ENCODE peak calls at places on chromosomes 6 and 20, in six cellular contexts. F is HL-60, Q is KG1, H is AG08395, B is HuH-7.5, E is NCI-H1105 treated with DMSO at 0.1 percent for 48 hours. P is an unnamed sample.

GRCh38 chr20:20010639-20011500 is 6.3 kb upstream of the NAA20 start:
- DNase-seq in F (no peak), Q (no peak), H (peak), B (no peak), E (no peak), P (peak)

GRCh38 chr6:155100087-155100486 is 105.0 kb downstream of the TIAM2 start:
- DNase-seq in F (no peak), Q (no peak), H (no peak), B (no peak), E (peak), P (no peak)

GRCh38 chr6:120410586-120410985 is 923.7 kb downstream of the TBC1D32 start:
- DNase-seq in F (no peak), Q (no peak), H (no peak), B (no peak), E (no peak), P (no peak)

GRCh38 chr6:10312445-10312844 is 102.4 kb downstream of the TFAP2A start:
- DNase-seq in F (no peak), Q (no peak), H (no peak), B (no peak), E (no peak), P (no peak)

GRCh38 chr6:148874698-148875293 is 128.0 kb downstream of the UST start:
- DNase-seq in F (no peak), Q (no peak), H (no peak), B (no peak), E (peak), P (no peak)

GRCh38 chr6:35727206-35727934 is 9.5 kb upstream of the ARMC12 start:
- DNase-seq in F (no peak), Q (no peak), H (peak), B (peak), E (peak), P (no peak)

GRCh38 chr6:89148016-89148750 is 2.3 kb downstream of the PM20D2 start:
- DNase-seq in F (no peak), Q (no peak), H (no peak), B (no peak), E (no peak), P (no peak)

GRCh38 chr20:13231031-13231752 is 10.1 kb downstream of the ISM1 start:
- DNase-seq in F (no peak), Q (no peak), H (peak), B (no peak), E (no peak), P (no peak)

GRCh38 chr6:41689171-41690008 is 46.0 kb downstream of the TFEB start:
- DNase-seq in F (no peak), Q (no peak), H (peak), B (no peak), E (no peak), P (no peak)

GRCh38 chr20:58043866-58044140 is 184.7 kb downstream of the ANKRD60 start:
- DNase-seq in F (no peak), Q (no peak), H (no peak), B (no peak), E (no peak), P (no peak)

GRCh38 chr6:167109661-167110060 is 13.2 kb upstream of the CCR6 start:
- DNase-seq in F (no peak), Q (no peak), H (no peak), B (no peak), E (no peak), P (no peak)

GRCh38 chr6:85078071-85078470 is 313.7 kb upstream of the TBX18 start:
- DNase-seq in F (no peak), Q (no peak), H (peak), B (no peak), E (no peak), P (peak)

GRCh38 chr20:45919536-45919933 is 7.6 kb upstream of the PLTP start:
- DNase-seq in F (no peak), Q (no peak), H (no peak), B (no peak), E (no peak), P (no peak)

GRCh38 chr6:116011520-116011919 is 49.2 kb downstream of the FRK start:
- DNase-seq in F (no peak), Q (no peak), H (no peak), B (no peak), E (peak), P (no peak)

GRCh38 chr6:167996424-167997199 is 859 bp upstream of the KIF25 start:
- DNase-seq in F (no peak), Q (no peak), H (no peak), B (no peak), E (no peak), P (no peak)

GRCh38 chr20:45964024-45964423 is 8.0 kb downstream of the ZNF335 start:
- DNase-seq in F (no peak), Q (no peak), H (no peak), B (no peak), E (no peak), P (no peak)

GRCh38 chr20:10536531-10536930 is 101.4 kb downstream of the SLX4IP start:
- DNase-seq in F (peak), Q (no peak), H (no peak), B (no peak), E (peak), P (no peak)

GRCh38 chr6:160226118-160226541 is 32.5 kb downstream of the SLC22A2 start:
- DNase-seq in F (no peak), Q (no peak), H (no peak), B (no peak), E (no peak), P (no peak)

GRCh38 chr6:141056945-141057635 is 1075.6 kb upstream of the GJE1 start:
- DNase-seq in F (no peak), Q (no peak), H (no peak), B (no peak), E (no peak), P (no peak)

GRCh38 chr20:57653546-57653900 is 33.3 kb upstream of the ZBP1 start:
- DNase-seq in F (no peak), Q (no peak), H (no peak), B (no peak), E (no peak), P (no peak)

GRCh38 chr6:67353861-67354260 is 1281.2 kb upstream of the ADGRB3 start:
- DNase-seq in F (no peak), Q (no peak), H (no peak), B (no peak), E (no peak), P (no peak)

GRCh38 chr20:51668932-51669331 is 99.3 kb downstream of the ATP9A start:
- DNase-seq in F (no peak), Q (no peak), H (no peak), B (no peak), E (no peak), P (no peak)

GRCh38 chr6:125986956-125987617 is 747 bp downstream of the TRMT11 start:
- DNase-seq in F (peak), Q (peak), H (no peak), B (no peak), E (no peak), P (no peak)

GRCh38 chr6:311679-312220 is 19.5 kb downstream of the DUSP22 start:
- DNase-seq in F (no peak), Q (no peak), H (no peak), B (no peak), E (no peak), P (no peak)

GRCh38 chr6:108626777-108627176 is 66.1 kb downstream of the FOXO3 start:
- DNase-seq in F (peak), Q (no peak), H (no peak), B (no peak), E (no peak), P (no peak)

GRCh38 chr6:134593442-134593841 is 275.5 kb upstream of the SGK1 start:
- DNase-seq in F (no peak), Q (no peak), H (no peak), B (no peak), E (no peak), P (no peak)

GRCh38 chr20:35953411-35954199 is 697 bp downstream of the SCAND1 start:
- DNase-seq in F (peak), Q (peak), H (peak), B (peak), E (peak), P (no peak)

GRCh38 chr20:40678286-40678835 is 10.7 kb downstream of the MAFB start:
- DNase-seq in F (no peak), Q (no peak), H (no peak), B (no peak), E (peak), P (no peak)

GRCh38 chr20:59004763-59005522 is 2.1 kb downstream of the CTSZ start:
- DNase-seq in F (peak), Q (no peak), H (no peak), B (no peak), E (peak), P (no peak)

GRCh38 chr6:74467533-74468215 is 738.2 kb downstream of the COL12A1 start:
- DNase-seq in F (no peak), Q (no peak), H (no peak), B (no peak), E (no peak), P (no peak)

GRCh38 chr20:62305149-62305764 is 2.5 kb downstream of the ADRM1 start:
- DNase-seq in F (peak), Q (no peak), H (no peak), B (no peak), E (no peak), P (no peak)